ENCODE peak calls at places on chromosome 5, in nine cellular contexts. One of them, this sample, is unnamed.

GRCh38 chr5:177601577-177602457 is 1.9 kb downstream of the B4GALT7 start:
- DNase-seq in nephron progenitor cell: peak
- DNase-seq in psoas muscle: no peak
- DNase-seq in neural crest cell: no peak
- DNase-seq in glutamatergic neuron: peak
- DNase-seq in activated T-cell treated with anti-CD3 and anti-CD28 coated beads for 1 hour: no peak
- DNase-seq in A549: peak
- DNase-seq in heart right ventricle: no peak
- DNase-seq in astrocyte of the cerebellum: no peak
- DNase-seq in this sample: no peak

GRCh38 chr5:152218694-152219093 is 186.4 kb downstream of the NMUR2 start:
- DNase-seq in nephron progenitor cell: no peak
- DNase-seq in psoas muscle: no peak
- DNase-seq in neural crest cell: no peak
- DNase-seq in glutamatergic neuron: no peak
- DNase-seq in activated T-cell treated with anti-CD3 and anti-CD28 coated beads for 1 hour: no peak
- DNase-seq in A549: no peak
- DNase-seq in heart right ventricle: no peak
- DNase-seq in astrocyte of the cerebellum: no peak
- DNase-seq in this sample: no peak

GRCh38 chr5:82164957-82165698 is 113.0 kb downstream of the RPS23 start:
- DNase-seq in nephron progenitor cell: no peak
- DNase-seq in psoas muscle: no peak
- DNase-seq in neural crest cell: no peak
- DNase-seq in glutamatergic neuron: peak
- DNase-seq in activated T-cell treated with anti-CD3 and anti-CD28 coated beads for 1 hour: no peak
- DNase-seq in A549: peak
- DNase-seq in heart right ventricle: no peak
- DNase-seq in astrocyte of the cerebellum: no peak
- DNase-seq in this sample: peak

GRCh38 chr5:94928891-94929290 is 310.4 kb downstream of the SLF1 start:
- DNase-seq in nephron progenitor cell: no peak
- DNase-seq in psoas muscle: no peak
- DNase-seq in neural crest cell: no peak
- DNase-seq in glutamatergic neuron: no peak
- DNase-seq in activated T-cell treated with anti-CD3 and anti-CD28 coated beads for 1 hour: no peak
- DNase-seq in A549: no peak
- DNase-seq in heart right ventricle: no peak
- DNase-seq in astrocyte of the cerebellum: no peak
- DNase-seq in this sample: no peak

GRCh38 chr5:558326-558725 is 34.1 kb upstream of the SLC9A3 start:
- DNase-seq in nephron progenitor cell: no peak
- DNase-seq in psoas muscle: no peak
- DNase-seq in neural crest cell: no peak
- DNase-seq in glutamatergic neuron: no peak
- DNase-seq in activated T-cell treated with anti-CD3 and anti-CD28 coated beads for 1 hour: no peak
- DNase-seq in A549: no peak
- DNase-seq in heart right ventricle: no peak
- DNase-seq in astrocyte of the cerebellum: no peak
- DNase-seq in this sample: no peak

GRCh38 chr5:139662617-139663016 is 14.5 kb downstream of the CXXC5 start:
- DNase-seq in nephron progenitor cell: no peak
- DNase-seq in psoas muscle: no peak
- DNase-seq in neural crest cell: no peak
- DNase-seq in glutamatergic neuron: no peak
- DNase-seq in activated T-cell treated with anti-CD3 and anti-CD28 coated beads for 1 hour: no peak
- DNase-seq in A549: no peak
- DNase-seq in heart right ventricle: no peak
- DNase-seq in astrocyte of the cerebellum: no peak
- DNase-seq in this sample: no peak

GRCh38 chr5:140328036-140328764 is 18.2 kb downstream of the HBEGF start:
- DNase-seq in nephron progenitor cell: no peak
- DNase-seq in psoas muscle: no peak
- DNase-seq in neural crest cell: no peak
- DNase-seq in glutamatergic neuron: no peak
- DNase-seq in activated T-cell treated with anti-CD3 and anti-CD28 coated beads for 1 hour: no peak
- DNase-seq in A549: no peak
- DNase-seq in heart right ventricle: no peak
- DNase-seq in astrocyte of the cerebellum: no peak
- DNase-seq in this sample: no peak

GRCh38 chr5:58961631-58962280 is 378.9 kb downstream of the RAB3C start:
- DNase-seq in nephron progenitor cell: no peak
- DNase-seq in psoas muscle: no peak
- DNase-seq in neural crest cell: no peak
- DNase-seq in glutamatergic neuron: no peak
- DNase-seq in activated T-cell treated with anti-CD3 and anti-CD28 coated beads for 1 hour: no peak
- DNase-seq in A549: no peak
- DNase-seq in heart right ventricle: no peak
- DNase-seq in astrocyte of the cerebellum: no peak
- DNase-seq in this sample: no peak

GRCh38 chr5:118834710-118835109 is 153.6 kb downstream of the DTWD2 start:
- DNase-seq in nephron progenitor cell: no peak
- DNase-seq in psoas muscle: no peak
- DNase-seq in neural crest cell: no peak
- DNase-seq in glutamatergic neuron: no peak
- DNase-seq in activated T-cell treated with anti-CD3 and anti-CD28 coated beads for 1 hour: no peak
- DNase-seq in A549: no peak
- DNase-seq in heart right ventricle: no peak
- DNase-seq in astrocyte of the cerebellum: no peak
- DNase-seq in this sample: no peak

GRCh38 chr5:134568761-134569725 is 43.6 kb downstream of the JADE2 start:
- DNase-seq in nephron progenitor cell: peak
- DNase-seq in psoas muscle: peak
- DNase-seq in neural crest cell: peak
- DNase-seq in glutamatergic neuron: no peak
- DNase-seq in activated T-cell treated with anti-CD3 and anti-CD28 coated beads for 1 hour: no peak
- DNase-seq in A549: peak
- DNase-seq in heart right ventricle: peak
- DNase-seq in astrocyte of the cerebellum: no peak
- DNase-seq in this sample: no peak

GRCh38 chr5:9344751-9345240 is 201.1 kb downstream of the SEMA5A start:
- DNase-seq in nephron progenitor cell: no peak
- DNase-seq in psoas muscle: no peak
- DNase-seq in neural crest cell: no peak
- DNase-seq in glutamatergic neuron: no peak
- DNase-seq in activated T-cell treated with anti-CD3 and anti-CD28 coated beads for 1 hour: no peak
- DNase-seq in A549: no peak
- DNase-seq in heart right ventricle: no peak
- DNase-seq in astrocyte of the cerebellum: no peak
- DNase-seq in this sample: no peak